ENCODE peak calls at places on chromosome 21, in nine cellular contexts. One of them, this sample, is unnamed.

GRCh38 chr21:34888569-34889286 is 160.4 kb downstream of the RUNX1 start:
- DNase-seq in fibroblast of mammary gland: peak; percentile 91
- DNase-seq in mucosa of descending colon: peak; percentile 96
- DNase-seq in astrocyte of the spinal cord: peak; percentile 97
- DNase-seq in breast epithelium: peak; percentile 93
- DNase-seq in cardiac muscle cell: peak; percentile 98
- DNase-seq in fibroblast of pulmonary artery: peak; percentile 95
- DNase-seq in AG04450: peak; percentile 92
- DNase-seq in NT2/D1: peak; percentile 95
- DNase-seq in this sample: peak; percentile 79

GRCh38 chr21:40652436-40652835 is 194.5 kb downstream of the DSCAM start:
- DNase-seq in fibroblast of mammary gland: no peak
- DNase-seq in mucosa of descending colon: no peak
- DNase-seq in astrocyte of the spinal cord: no peak
- DNase-seq in breast epithelium: no peak
- DNase-seq in cardiac muscle cell: no peak
- DNase-seq in fibroblast of pulmonary artery: no peak
- DNase-seq in AG04450: no peak
- DNase-seq in NT2/D1: no peak
- DNase-seq in this sample: no peak

GRCh38 chr21:38170283-38170682 is 86.5 kb upstream of the KCNJ15 start:
- DNase-seq in fibroblast of mammary gland: peak; percentile 73
- DNase-seq in mucosa of descending colon: no peak
- DNase-seq in astrocyte of the spinal cord: peak; percentile 61
- DNase-seq in breast epithelium: no peak
- DNase-seq in cardiac muscle cell: peak; percentile 36
- DNase-seq in fibroblast of pulmonary artery: peak; percentile 37
- DNase-seq in AG04450: no peak
- DNase-seq in NT2/D1: peak; percentile 52
- DNase-seq in this sample: no peak

GRCh38 chr21:16651956-16652355 is 860.9 kb upstream of the CXADR start:
- DNase-seq in fibroblast of mammary gland: no peak
- DNase-seq in mucosa of descending colon: no peak
- DNase-seq in astrocyte of the spinal cord: no peak
- DNase-seq in breast epithelium: no peak
- DNase-seq in cardiac muscle cell: no peak
- DNase-seq in fibroblast of pulmonary artery: no peak
- DNase-seq in AG04450: no peak
- DNase-seq in NT2/D1: no peak
- DNase-seq in this sample: no peak

GRCh38 chr21:34336756-34337391 is 26.9 kb upstream of the KCNE2 start:
- DNase-seq in fibroblast of mammary gland: no peak
- DNase-seq in mucosa of descending colon: no peak
- DNase-seq in astrocyte of the spinal cord: peak; percentile 29
- DNase-seq in breast epithelium: no peak
- DNase-seq in cardiac muscle cell: peak; percentile 68
- DNase-seq in fibroblast of pulmonary artery: peak; percentile 52
- DNase-seq in AG04450: peak; percentile 65
- DNase-seq in NT2/D1: no peak
- DNase-seq in this sample: no peak

GRCh38 chr21:33025471-33026298 is at the start of gene OLIG2:
- DNase-seq in fibroblast of mammary gland: no peak
- DNase-seq in mucosa of descending colon: no peak
- DNase-seq in astrocyte of the spinal cord: no peak
- DNase-seq in breast epithelium: no peak
- DNase-seq in cardiac muscle cell: no peak
- DNase-seq in fibroblast of pulmonary artery: no peak
- DNase-seq in AG04450: no peak
- DNase-seq in NT2/D1: peak; percentile 93
- DNase-seq in this sample: no peak

GRCh38 chr21:41536827-41537103 is 28.8 kb upstream of the TMPRSS2 start:
- DNase-seq in fibroblast of mammary gland: no peak
- DNase-seq in mucosa of descending colon: no peak
- DNase-seq in astrocyte of the spinal cord: no peak
- DNase-seq in breast epithelium: no peak
- DNase-seq in cardiac muscle cell: no peak
- DNase-seq in fibroblast of pulmonary artery: no peak
- DNase-seq in AG04450: no peak
- DNase-seq in NT2/D1: no peak
- DNase-seq in this sample: no peak

GRCh38 chr21:38989745-38990423 is 184.2 kb downstream of the ETS2 start:
- DNase-seq in fibroblast of mammary gland: peak; percentile 92
- DNase-seq in mucosa of descending colon: no peak
- DNase-seq in astrocyte of the spinal cord: peak; percentile 95
- DNase-seq in breast epithelium: no peak
- DNase-seq in cardiac muscle cell: peak; percentile 93
- DNase-seq in fibroblast of pulmonary artery: peak; percentile 89
- DNase-seq in AG04450: peak; percentile 87
- DNase-seq in NT2/D1: no peak
- DNase-seq in this sample: peak; percentile 66

GRCh38 chr21:43749686-43750262 is 26.3 kb downstream of the CSTB start:
- DNase-seq in fibroblast of mammary gland: no peak
- DNase-seq in mucosa of descending colon: no peak
- DNase-seq in astrocyte of the spinal cord: no peak
- DNase-seq in breast epithelium: no peak
- DNase-seq in cardiac muscle cell: no peak
- DNase-seq in fibroblast of pulmonary artery: no peak
- DNase-seq in AG04450: no peak
- DNase-seq in NT2/D1: no peak
- DNase-seq in this sample: no peak

GRCh38 chr21:33901421-33902288 is 13.9 kb downstream of the ATP5PO start:
- DNase-seq in fibroblast of mammary gland: peak; percentile 79
- DNase-seq in mucosa of descending colon: no peak
- DNase-seq in astrocyte of the spinal cord: peak; percentile 72
- DNase-seq in breast epithelium: peak; percentile 58
- DNase-seq in cardiac muscle cell: peak; percentile 84
- DNase-seq in fibroblast of pulmonary artery: peak; percentile 74
- DNase-seq in AG04450: no peak
- DNase-seq in NT2/D1: peak; percentile 80
- DNase-seq in this sample: peak; percentile 31

GRCh38 chr21:40099809-40100208 is 232.6 kb downstream of the PCP4 start:
- DNase-seq in fibroblast of mammary gland: no peak
- DNase-seq in mucosa of descending colon: no peak
- DNase-seq in astrocyte of the spinal cord: no peak
- DNase-seq in breast epithelium: no peak
- DNase-seq in cardiac muscle cell: no peak
- DNase-seq in fibroblast of pulmonary artery: no peak
- DNase-seq in AG04450: no peak
- DNase-seq in NT2/D1: no peak
- DNase-seq in this sample: no peak

GRCh38 chr21:25636727-25637126 is 2.3 kb upstream of the JAM2 start:
- DNase-seq in fibroblast of mammary gland: peak; percentile 23
- DNase-seq in mucosa of descending colon: no peak
- DNase-seq in astrocyte of the spinal cord: no peak
- DNase-seq in breast epithelium: no peak
- DNase-seq in cardiac muscle cell: no peak
- DNase-seq in fibroblast of pulmonary artery: no peak
- DNase-seq in AG04450: no peak
- DNase-seq in NT2/D1: no peak
- DNase-seq in this sample: no peak

GRCh38 chr21:34345892-34346291 is 17.9 kb upstream of the KCNE2 start:
- DNase-seq in fibroblast of mammary gland: no peak
- DNase-seq in mucosa of descending colon: no peak
- DNase-seq in astrocyte of the spinal cord: no peak
- DNase-seq in breast epithelium: no peak
- DNase-seq in cardiac muscle cell: no peak
- DNase-seq in fibroblast of pulmonary artery: no peak
- DNase-seq in AG04450: peak; percentile 50
- DNase-seq in NT2/D1: no peak
- DNase-seq in this sample: no peak

DNA sequence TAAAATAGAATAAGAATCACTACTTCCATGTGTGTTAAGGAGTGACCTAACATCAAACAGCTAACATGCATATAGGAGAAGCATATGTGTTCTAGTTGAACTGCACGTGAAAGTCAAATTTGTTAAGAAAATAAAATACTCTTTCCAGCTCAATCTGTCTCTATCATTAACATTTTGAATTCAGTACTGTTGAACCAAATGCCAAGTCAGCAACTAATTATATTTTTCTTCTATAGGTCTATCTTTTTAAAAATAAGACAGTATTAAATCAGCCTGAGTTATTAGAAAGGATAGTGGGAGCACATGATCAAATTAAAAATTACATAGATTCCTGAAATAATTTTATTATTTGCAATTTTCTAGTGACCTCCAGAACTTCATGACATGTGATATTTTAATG is 141.8 kb downstream of the NRIP1 start:
- DNase-seq in fibroblast of mammary gland: no peak
- DNase-seq in mucosa of descending colon: no peak
- DNase-seq in astrocyte of the spinal cord: no peak
- DNase-seq in breast epithelium: no peak
- DNase-seq in cardiac muscle cell: no peak
- DNase-seq in fibroblast of pulmonary artery: no peak
- DNase-seq in AG04450: no peak
- DNase-seq in NT2/D1: no peak
- DNase-seq in this sample: no peak
- H3K4me3 ChIP-seq in fibroblast of mammary gland: no peak overlapping the region
- H3K4me3 ChIP-seq in mucosa of descending colon: no peak overlapping the region
- H3K4me3 ChIP-seq in astrocyte of the spinal cord: no peak overlapping the region
- H3K4me3 ChIP-seq in breast epithelium: no peak overlapping the region
- H3K4me3 ChIP-seq in cardiac muscle cell: no peak overlapping the region
- H3K4me3 ChIP-seq in fibroblast of pulmonary artery: no peak overlapping the region
- H3K4me3 ChIP-seq in AG04450: no peak overlapping the region
- H3K4me3 ChIP-seq in NT2/D1: no peak overlapping the region
- H3K4me3 ChIP-seq in this sample: no peak overlapping the region

DNA sequence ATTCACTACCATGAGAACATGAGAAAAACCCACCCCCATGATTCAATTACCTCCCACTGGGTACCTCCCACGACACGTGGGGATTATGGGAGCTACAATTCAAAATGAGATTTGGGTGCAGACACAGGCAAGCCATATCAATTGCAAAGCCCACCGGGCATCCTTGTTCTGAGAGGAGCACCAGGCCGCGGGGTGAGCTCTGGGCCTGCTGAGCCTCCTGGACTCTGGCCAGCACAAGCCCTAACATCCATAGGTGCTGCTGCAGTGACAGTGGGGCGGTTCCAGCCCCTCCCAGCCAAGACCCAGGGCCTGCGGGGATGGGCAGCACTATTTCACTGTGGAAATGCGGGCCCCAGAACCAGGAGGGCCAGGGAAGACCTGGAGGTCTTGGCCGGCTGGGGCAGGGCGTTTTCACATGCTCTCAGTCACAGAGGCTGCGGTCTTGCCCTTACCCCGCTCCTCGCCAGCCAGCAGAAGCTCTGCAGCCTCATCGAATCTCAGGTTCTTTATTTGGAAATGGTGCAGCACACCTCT is 103.8 kb downstream of the PCBP3 start:
- DNase-seq in fibroblast of mammary gland: no peak
- DNase-seq in mucosa of descending colon: no peak
- DNase-seq in astrocyte of the spinal cord: no peak
- DNase-seq in breast epithelium: no peak
- DNase-seq in cardiac muscle cell: no peak
- DNase-seq in fibroblast of pulmonary artery: no peak
- DNase-seq in AG04450: no peak
- DNase-seq in NT2/D1: no peak
- DNase-seq in this sample: no peak
- H3K4me3 ChIP-seq in fibroblast of mammary gland: no peak overlapping the region
- H3K4me3 ChIP-seq in mucosa of descending colon: no peak overlapping the region
- H3K4me3 ChIP-seq in astrocyte of the spinal cord: no peak overlapping the region
- H3K4me3 ChIP-seq in breast epithelium: no peak overlapping the region
- H3K4me3 ChIP-seq in cardiac muscle cell: no peak overlapping the region
- H3K4me3 ChIP-seq in fibroblast of pulmonary artery: no peak overlapping the region
- H3K4me3 ChIP-seq in AG04450: no peak overlapping the region
- H3K4me3 ChIP-seq in NT2/D1: no peak overlapping the region
- H3K4me3 ChIP-seq in this sample: no peak overlapping the region

GRCh38 chr21:26965091-26965566 is 1.8 kb downstream of the ADAMTS5 start:
- DNase-seq in fibroblast of mammary gland: no peak
- DNase-seq in mucosa of descending colon: no peak
- DNase-seq in astrocyte of the spinal cord: peak; percentile 14
- DNase-seq in breast epithelium: peak; percentile 55
- DNase-seq in cardiac muscle cell: no peak
- DNase-seq in fibroblast of pulmonary artery: no peak
- DNase-seq in AG04450: no peak
- DNase-seq in NT2/D1: no peak
- DNase-seq in this sample: no peak
- H3K4me3 ChIP-seq in fibroblast of mammary gland: peak overlapping the region; percentile 63
- H3K4me3 ChIP-seq in mucosa of descending colon: no peak overlapping the region
- H3K4me3 ChIP-seq in astrocyte of the spinal cord: no peak overlapping the region
- H3K4me3 ChIP-seq in breast epithelium: peak overlapping the region; percentile 74
- H3K4me3 ChIP-seq in cardiac muscle cell: no peak overlapping the region
- H3K4me3 ChIP-seq in fibroblast of pulmonary artery: no peak overlapping the region
- H3K4me3 ChIP-seq in AG04450: peak overlapping the region; percentile 73
- H3K4me3 ChIP-seq in NT2/D1: no peak overlapping the region
- H3K4me3 ChIP-seq in this sample: no peak overlapping the region

GRCh38 chr21:37145635-37146111 is 72.6 kb downstream of the TTC3 start:
- DNase-seq in fibroblast of mammary gland: peak; percentile 69
- DNase-seq in mucosa of descending colon: no peak
- DNase-seq in astrocyte of the spinal cord: peak; percentile 89
- DNase-seq in breast epithelium: no peak
- DNase-seq in cardiac muscle cell: peak; percentile 18
- DNase-seq in fibroblast of pulmonary artery: no peak
- DNase-seq in AG04450: no peak
- DNase-seq in NT2/D1: no peak
- DNase-seq in this sample: no peak
- H3K4me3 ChIP-seq in fibroblast of mammary gland: no peak overlapping the region
- H3K4me3 ChIP-seq in mucosa of descending colon: no peak overlapping the region
- H3K4me3 ChIP-seq in astrocyte of the spinal cord: no peak overlapping the region
- H3K4me3 ChIP-seq in breast epithelium: no peak overlapping the region
- H3K4me3 ChIP-seq in cardiac muscle cell: no peak overlapping the region
- H3K4me3 ChIP-seq in fibroblast of pulmonary artery: no peak overlapping the region
- H3K4me3 ChIP-seq in AG04450: no peak overlapping the region
- H3K4me3 ChIP-seq in NT2/D1: no peak overlapping the region
- H3K4me3 ChIP-seq in this sample: no peak overlapping the region

GRCh38 chr21:37045556-37045955 is 27.3 kb downstream of the PIGP start:
- DNase-seq in fibroblast of mammary gland: no peak
- DNase-seq in mucosa of descending colon: no peak
- DNase-seq in astrocyte of the spinal cord: no peak
- DNase-seq in breast epithelium: no peak
- DNase-seq in cardiac muscle cell: peak; percentile 62
- DNase-seq in fibroblast of pulmonary artery: peak; percentile 53
- DNase-seq in AG04450: no peak
- DNase-seq in NT2/D1: no peak
- DNase-seq in this sample: no peak
- H3K4me3 ChIP-seq in fibroblast of mammary gland: no peak overlapping the region
- H3K4me3 ChIP-seq in mucosa of descending colon: no peak overlapping the region
- H3K4me3 ChIP-seq in astrocyte of the spinal cord: no peak overlapping the region
- H3K4me3 ChIP-seq in breast epithelium: no peak overlapping the region
- H3K4me3 ChIP-seq in cardiac muscle cell: no peak overlapping the region
- H3K4me3 ChIP-seq in fibroblast of pulmonary artery: no peak overlapping the region
- H3K4me3 ChIP-seq in AG04450: no peak overlapping the region
- H3K4me3 ChIP-seq in NT2/D1: no peak overlapping the region
- H3K4me3 ChIP-seq in this sample: no peak overlapping the region

GRCh38 chr21:44984428-44984791 is 44.6 kb downstream of the SLX9 start:
- DNase-seq in fibroblast of mammary gland: no peak
- DNase-seq in mucosa of descending colon: peak; percentile 40
- DNase-seq in astrocyte of the spinal cord: no peak
- DNase-seq in breast epithelium: no peak
- DNase-seq in cardiac muscle cell: no peak
- DNase-seq in fibroblast of pulmonary artery: no peak
- DNase-seq in AG04450: no peak
- DNase-seq in NT2/D1: no peak
- DNase-seq in this sample: no peak
- H3K4me3 ChIP-seq in fibroblast of mammary gland: no peak overlapping the region
- H3K4me3 ChIP-seq in mucosa of descending colon: no peak overlapping the region
- H3K4me3 ChIP-seq in astrocyte of the spinal cord: no peak overlapping the region
- H3K4me3 ChIP-seq in breast epithelium: no peak overlapping the region
- H3K4me3 ChIP-seq in cardiac muscle cell: no peak overlapping the region
- H3K4me3 ChIP-seq in fibroblast of pulmonary artery: no peak overlapping the region
- H3K4me3 ChIP-seq in AG04450: no peak overlapping the region
- H3K4me3 ChIP-seq in NT2/D1: no peak overlapping the region
- H3K4me3 ChIP-seq in this sample: no peak overlapping the region